ENCODE peak calls at places on chromosomes 11 and 22, in four cellular contexts. S, K, L and N are unnamed samples.

GRCh38 chr11:12826441-12826840 is 152.2 kb downstream of the TEAD1 start:
- DNase-seq in K (no peak), L (no peak), S (no peak), N (no peak)

GRCh38 chr11:96753997-96754396 is 364.2 kb downstream of the JRKL start:
- DNase-seq in L (no peak), S (no peak), K (no peak), N (no peak)

GRCh38 chr11:39741066-39741465 is 1718.4 kb downstream of the LRRC4C start:
- DNase-seq in K (no peak), L (no peak), S (peak; percentile 0), N (no peak)

GRCh38 chr22:17368144-17368726 is 1.0 kb upstream of the CECR2 start:
- DNase-seq in L (no peak), K (peak; percentile 7), S (no peak), N (no peak)

GRCh38 chr11:12888525-12889158 is 120.5 kb upstream of the RASSF10 start:
- DNase-seq in K (peak; percentile 92), S (peak; percentile 85), L (peak; percentile 30), N (peak; percentile 10)

GRCh38 chr11:65225284-65226102 is 36.3 kb upstream of the POLA2 start:
- DNase-seq in L (no peak), K (peak; percentile 85), S (peak; percentile 86), N (peak; percentile 40)

GRCh38 chr11:64894070-64894811 is 15.8 kb upstream of the EHD1 start:
- DNase-seq in K (peak; percentile 77), S (peak; percentile 64), L (peak; percentile 85), N (peak; percentile 79)

GRCh38 chr11:94557391-94557790 is 9.8 kb upstream of the PIWIL4 start:
- DNase-seq in S (no peak), L (no peak), K (peak; percentile 76), N (no peak)

GRCh38 chr11:125881291-125881690 is 6.2 kb upstream of the HYLS1 start:
- DNase-seq in S (peak; percentile 57), L (no peak), K (no peak), N (no peak)

GRCh38 chr11:45850446-45850845 is 3.2 kb downstream of the CRY2 start:
- DNase-seq in S (no peak), L (no peak), K (peak; percentile 77), N (no peak)

GRCh38 chr11:68036717-68037239 is 2.0 kb upstream of the TCIRG1 start:
- DNase-seq in K (no peak), S (no peak), L (no peak), N (no peak)

GRCh38 chr11:68128682-68129327 is 7.6 kb upstream of the CHKA start:
- DNase-seq in K (peak; percentile 61), S (no peak), L (no peak), N (no peak)

GRCh38 chr11:122215244-122215992 is 99.4 kb upstream of the BLID start:
- DNase-seq in K (peak; percentile 95), L (no peak), S (peak; percentile 52), N (no peak)

GRCh38 chr22:39999144-39999757 is 4.5 kb downstream of the FAM83F start:
- DNase-seq in K (peak; percentile 32), L (no peak), S (peak; percentile 83), N (no peak)

GRCh38 chr11:83025267-83025704 is 46.4 kb downstream of the RAB30 start:
- DNase-seq in K (no peak), L (no peak), S (peak; percentile 86), N (no peak)

GRCh38 chr11:1728931-1729691 is 21.3 kb downstream of the IFITM10 start:
- DNase-seq in K (no peak), L (no peak), S (no peak), N (no peak)

GRCh38 chr11:15006139-15006759 is 34.1 kb upstream of the CALCA start:
- DNase-seq in L (no peak), K (peak; percentile 70), S (peak; percentile 61), N (no peak)

GRCh38 chr11:130510407-130511006 is 62.1 kb downstream of the ADAMTS15 start:
- DNase-seq in K (no peak), S (no peak), L (no peak), N (no peak)

GRCh38 chr11:26028294-26028954 is 303.5 kb upstream of the ANO3 start:
- DNase-seq in S (peak; percentile 66), K (peak; percentile 57), L (no peak), N (no peak)

GRCh38 chr11:86116386-86116726 is 47.5 kb upstream of the PICALM start:
- DNase-seq in K (peak; percentile 90), L (no peak), S (peak; percentile 90), N (peak; percentile 14)

GRCh38 chr11:69674267-69674885 is 777 bp downstream of the LTO1 start:
- DNase-seq in S (peak; percentile 85), L (no peak), K (peak; percentile 98), N (no peak)

GRCh38 chr11:66013762-66014100 is 1.9 kb downstream of the CST6 start:
- DNase-seq in L (no peak), K (no peak), S (no peak), N (no peak)

GRCh38 chr11:116312560-116313340 is 460.0 kb downstream of the BUD13 start:
- DNase-seq in L (no peak), K (peak; percentile 1), S (no peak), N (no peak)

GRCh38 chr11:65576867-65577755 is 1.3 kb downstream of the EHBP1L1 start:
- DNase-seq in S (peak; percentile 90), L (no peak), K (peak; percentile 93), N (no peak)

GRCh38 chr11:128058580-128059208 is 528.7 kb downstream of the ETS1 start:
- DNase-seq in S (peak; percentile 26), K (no peak), L (no peak), N (no peak)

GRCh38 chr11:6995703-6996102 is 24.4 kb downstream of the ZNF214 start:
- DNase-seq in L (no peak), K (no peak), S (no peak), N (no peak)

GRCh38 chr22:46081831-46082210 is 68.5 kb upstream of the PPARA start:
- DNase-seq in S (no peak), K (peak; percentile 65), L (no peak), N (no peak)

GRCh38 chr11:119175493-119176077 is 7.1 kb downstream of the NLRX1 start:
- DNase-seq in K (peak; percentile 58), L (no peak), S (peak; percentile 41), N (no peak)

GRCh38 chr11:65003282-65003681 is 6.5 kb upstream of the BATF2 start:
- DNase-seq in L (no peak), K (peak; percentile 65), S (peak; percentile 59), N (no peak)

GRCh38 chr11:2271077-2271326 is 614 bp upstream of the ASCL2 start:
- DNase-seq in K (no peak), S (peak; percentile 27), L (no peak), N (peak; percentile 48)